ENCODE peak calls at places on chromosomes 16 and 17, in four cellular contexts. J is colonic mucosa; F is fibroblast of lung; K is CD4-positive, alpha-beta memory T cell. M is an unnamed sample. For H3K4me1 and H3K27me3, the result is how much of the 10 kb centered on the place peaks cover.

GRCh38 chr17:75481194-75482059 is 25.0 kb downstream of the TMEM94 start:
- DNase-seq in J (no peak), F (no peak), K (no peak), M (no peak)

GRCh38 chr17:45852535-45853297 is 8.0 kb downstream of the SPPL2C start:
- DNase-seq in F (peak), J (peak), K (peak), M (no peak)

GRCh38 chr16:21277927-21278706 is at the start of gene CRYM:
- DNase-seq in K (peak), F (no peak), J (peak), M (peak)

GRCh38 chr16:11784048-11784780 is 12.8 kb downstream of the ZC3H7A start:
- DNase-seq in F (peak), J (no peak), K (no peak), M (no peak)

GRCh38 chr16:51008037-51008436 is 143.0 kb downstream of the SALL1 start:
- DNase-seq in K (no peak), J (no peak), F (no peak), M (no peak)

GRCh38 chr17:28368915-28369683 is 1.0 kb downstream of the VTN start:
- DNase-seq in J (no peak), K (no peak), F (no peak), M (no peak)

GRCh38 chr17:65099941-65100315 is 37.2 kb upstream of the RGS9 start:
- DNase-seq in J (peak), F (peak), K (peak), M (peak)

GRCh38 chr17:1298616-1299015 is 19.2 kb downstream of the TRARG1 start:
- DNase-seq in K (peak), F (no peak), J (no peak), M (no peak)

GRCh38 chr16:4306439-4307214 is 9.2 kb upstream of the GLIS2 start:
- DNase-seq in K (peak), J (peak), F (no peak), M (no peak)

GRCh38 chr16:3780570-3780969 is 63.2 kb upstream of the TRAP1 start:
- DNase-seq in J (no peak), F (peak), K (no peak), M (no peak)

GRCh38 chr17:78725448-78726021 is 56.5 kb downstream of the CYTH1 start:
- DNase-seq in K (peak), J (no peak), F (no peak), M (no peak)

GRCh38 chr16:80827007-80827406 is 22.6 kb upstream of the CDYL2 start:
- DNase-seq in K (no peak), J (no peak), F (peak), M (no peak)

GRCh38 chr17:10729334-10730193 is at the start of gene TMEM220:
- DNase-seq in K (no peak), F (peak), J (peak), M (peak)

GRCh38 chr17:61219460-61219859 is 180.2 kb upstream of the TBX2 start:
- DNase-seq in F (no peak), K (no peak), J (no peak), M (peak)

GRCh38 chr16:787978-788398 is at the start of gene RPUSD1:
- DNase-seq in J (no peak), F (peak), K (peak), M (no peak)

GRCh38 chr17:80360396-80360795 is 54.6 kb upstream of the ENDOV start:
- DNase-seq in F (no peak), J (no peak), K (no peak), M (no peak)

GRCh38 chr17:40443988-40444899 is 994 bp downstream of the IGFBP4 start:
- DNase-seq in F (peak), K (no peak), J (peak), M (no peak)
- H3K27ac ChIP-seq in F (peak), K (peak), J (peak), M (peak)

GRCh38 chr17:81402530-81402941 is 7.3 kb downstream of the BAHCC1 start:
- DNase-seq in J (no peak), K (peak), F (no peak), M (peak)

GRCh38 chr17:81405382-81406005 is 10.2 kb downstream of the BAHCC1 start:
- DNase-seq in K (no peak), F (no peak), J (no peak), M (peak)

GRCh38 chr17:81403040-81403467 is 7.8 kb downstream of the BAHCC1 start:
- DNase-seq in J (no peak), F (no peak), K (peak), M (no peak)

GRCh38 chr17:81404557-81405165 is 9.4 kb downstream of the BAHCC1 start:
- DNase-seq in F (no peak), J (peak), K (no peak), M (no peak)

GRCh38 chr17:81403671-81404534 is 8.6 kb downstream of the BAHCC1 start:
- DNase-seq in K (no peak), J (no peak), F (no peak), M (no peak)
- H3K4me1 ChIP-seq in K (under half), J (under half), F (under half), M (under half)

GRCh38 chr17:81961554-81962498 is 839 bp upstream of the NOTUM start:
- DNase-seq in K (peak), J (no peak), F (no peak), M (peak)
- H3K27me3 ChIP-seq in K (under half), J (half or more), F (under half), M (under half)

GRCh38 chr17:29778936-29779811 is 150.9 kb downstream of the SSH2 start:
- DNase-seq in F (peak), J (peak), K (peak), M (peak)
- H3K27ac ChIP-seq in F (no peak), J (no peak), K (no peak), M (no peak)

DNA sequence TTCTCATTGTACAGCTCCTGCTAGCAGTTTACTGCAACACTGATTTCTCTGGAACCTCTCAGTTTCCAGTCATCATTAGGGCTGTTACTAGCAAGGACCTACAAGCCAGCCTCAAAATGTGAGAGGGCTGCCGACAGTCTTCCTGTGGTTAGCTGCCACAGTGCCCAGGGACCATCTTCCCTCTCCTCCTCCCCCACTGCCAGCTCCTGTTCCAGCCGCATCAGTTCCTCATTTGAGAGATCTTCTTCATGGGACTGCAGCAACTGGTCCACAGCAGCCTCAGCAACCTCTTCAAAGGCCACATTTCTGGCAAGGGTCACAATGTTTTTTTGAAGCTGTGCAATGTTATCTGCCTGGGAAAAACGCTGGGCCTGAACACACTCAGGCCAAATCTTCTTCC is 21.5 kb downstream of the DEF8 start:
- DNase-seq in J (no peak), K (no peak), F (no peak), M (no peak)
- H3K4me1 ChIP-seq in J (under half), K (under half), F (under half), M (under half)

GRCh38 chr17:50534979-50535326 is 2.4 kb downstream of the EPN3 start:
- DNase-seq in F (no peak), J (no peak), K (no peak), M (no peak)
- H3K27me3 ChIP-seq in F (under half), J (under half), K (under half), M (under half)

GRCh38 chr17:76585649-76586593 is at the start of gene ST6GALNAC2:
- DNase-seq in F (peak), K (no peak), J (peak), M (peak)
- H3K27ac ChIP-seq in F (no peak), K (no peak), J (peak), M (no peak)

DNA sequence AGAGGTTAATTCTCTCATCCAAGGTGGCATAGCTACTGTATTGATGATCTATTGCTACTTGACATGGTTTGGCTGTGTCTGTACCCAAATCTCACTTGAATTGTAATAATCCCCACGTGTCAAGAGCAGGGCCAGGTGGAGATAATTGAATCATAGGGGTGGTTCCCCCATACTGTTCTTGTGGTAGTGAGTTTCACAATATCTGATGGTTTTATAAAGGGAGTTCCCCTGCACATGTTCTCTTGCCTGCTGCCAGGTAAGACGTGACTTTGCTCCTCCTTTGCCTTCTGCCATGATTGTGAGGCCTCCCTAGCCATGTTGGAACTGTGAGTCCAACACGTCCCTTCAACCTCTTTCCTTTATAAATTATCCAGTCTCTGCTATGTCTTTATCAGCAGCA is 22.9 kb upstream of the CPPED1 start:
- DNase-seq in F (no peak), K (no peak), J (no peak), M (no peak)
- H3K4me1 ChIP-seq in F (under half), K (under half), J (under half), M (under half)

GRCh38 chr17:52158450-52159042 is at the start of gene CA10:
- DNase-seq in K (no peak), F (no peak), J (no peak), M (no peak)
- H3K27me3 ChIP-seq in K (under half), F (under half), J (under half), M (under half)